ENCODE peak calls at places on chromosome 12, in four cellular contexts. Z is stimulated activated CD4-positive, alpha-beta T cell treated with anti-CD3 and anti-CD28 coated beads, Interleukin-4, amount 100 ng/mL, for 24 hours; F is AG09319; D is fibroblast of pulmonary artery. P is an unnamed sample.

GRCh38 chr12:107503851-107504502 is 181.6 kb upstream of the PWP1 start:
- DNase-seq in F (no peak), D (no peak), Z (no peak), P (no peak)

GRCh38 chr12:124395284-124395752 is 100.4 kb downstream of the RFLNA start:
- DNase-seq in D (no peak), Z (no peak), F (no peak), P (no peak)

GRCh38 chr12:122743895-122744525 is 8.6 kb upstream of the DENR start:
- DNase-seq in Z (no peak), F (no peak), D (no peak), P (no peak)

GRCh38 chr12:101696477-101697196 is 803 bp upstream of the CHPT1 start:
- DNase-seq in Z (no peak), F (no peak), D (peak; percentile 18), P (no peak)

GRCh38 chr12:112894128-112894527 is 12.6 kb upstream of the OAS1 start:
- DNase-seq in F (no peak), D (no peak), Z (no peak), P (no peak)

GRCh38 chr12:93402333-93403311 is 24.9 kb downstream of the NUDT4 start:
- DNase-seq in D (no peak), F (no peak), Z (peak; percentile 41), P (no peak)

GRCh38 chr12:124556896-124557501 is 10.4 kb downstream of the NCOR2 start:
- DNase-seq in D (no peak), Z (no peak), F (no peak), P (no peak)

GRCh38 chr12:10719482-10719881 is 3.6 kb downstream of the YBX3 start:
- DNase-seq in D (no peak), Z (no peak), F (no peak), P (no peak)

GRCh38 chr12:18323159-18323558 is 61.8 kb downstream of the PIK3C2G start:
- DNase-seq in F (peak; percentile 16), Z (no peak), D (peak; percentile 16), P (no peak)

GRCh38 chr12:50070314-50071060 is 13.1 kb downstream of the ASIC1 start:
- DNase-seq in Z (peak; percentile 73), F (peak; percentile 66), D (peak; percentile 92), P (peak; percentile 89)

GRCh38 chr12:64610092-64610659 is at the start of gene RASSF3:
- DNase-seq in Z (peak; percentile 64), D (peak; percentile 70), F (no peak), P (peak; percentile 83)

GRCh38 chr12:75650989-75651695 is 139.7 kb upstream of the KRR1 start:
- DNase-seq in F (no peak), Z (no peak), D (peak; percentile 59), P (no peak)

GRCh38 chr12:48454675-48455074 is 17.7 kb upstream of the ANP32D start:
- DNase-seq in Z (no peak), D (peak; percentile 70), F (no peak), P (peak; percentile 1)

GRCh38 chr12:27104546-27104945 is 22.2 kb upstream of the C12orf71 start:
- DNase-seq in F (no peak), D (no peak), Z (no peak), P (no peak)

GRCh38 chr12:108828774-108829173 is 28.6 kb downstream of the SSH1 start:
- DNase-seq in Z (no peak), D (peak; percentile 90), F (no peak), P (no peak)

GRCh38 chr12:3076730-3077571 is at the start of gene TSPAN9:
- DNase-seq in F (peak; percentile 22), Z (peak; percentile 65), D (peak; percentile 76), P (peak; percentile 73)

GRCh38 chr12:28130625-28131598 is 59.3 kb upstream of the CCDC91 start:
- DNase-seq in D (peak; percentile 100), Z (peak; percentile 11), F (no peak), P (no peak)

GRCh38 chr12:124509676-124510300 is 57.6 kb downstream of the NCOR2 start:
- DNase-seq in D (peak; percentile 87), F (no peak), Z (no peak), P (no peak)

GRCh38 chr12:59067068-59067467 is 146.8 kb upstream of the LRIG3 start:
- DNase-seq in D (peak; percentile 68), Z (no peak), F (no peak), P (no peak)

GRCh38 chr12:64652346-64652745 is 42.1 kb downstream of the RASSF3 start:
- DNase-seq in F (no peak), D (no peak), Z (no peak), P (no peak)

GRCh38 chr12:92414383-92415065 is 268.9 kb upstream of the BTG1 start:
- DNase-seq in D (peak; percentile 6), Z (no peak), F (no peak), P (no peak)

GRCh38 chr12:127270193-127270592 is 996.8 kb upstream of the TMEM132C start:
- DNase-seq in D (peak; percentile 94), F (peak; percentile 47), Z (no peak), P (no peak)